ENCODE peak calls at places on chromosomes 3 and 15, in eight cellular contexts. One of them, this sample, is unnamed.
A peak's percentile ranks its signal among the peaks of the same experiment; 100 is the strongest.

GRCh38 chr15:39149636-39150035 is 431.2 kb upstream of the THBS1 start:
- DNase-seq in activated T-cell treated with anti-CD3 and anti-CD28 coated beads for 1 hour: no peak
- DNase-seq in EH: no peak
- DNase-seq in body of pancreas: no peak
- DNase-seq in activated CD8-positive, alpha-beta memory T cell treated with anti-CD3 and anti-CD28 coated beads, Interleukin-2, amount 50 U/mL, for 48 hours: no peak
- DNase-seq in WTC11: no peak
- DNase-seq in cardiac fibroblast: no peak
- DNase-seq in GM23338: no peak
- DNase-seq in this sample: no peak

GRCh38 chr3:157127268-157127667 is 32.7 kb downstream of the CCNL1 start:
- DNase-seq in activated CD8-positive, alpha-beta memory T cell treated with anti-CD3 and anti-CD28 coated beads, Interleukin-2, amount 50 U/mL, for 48 hours: no peak
- DNase-seq in activated T-cell treated with anti-CD3 and anti-CD28 coated beads for 1 hour: no peak
- DNase-seq in GM23338: peak; percentile 41
- DNase-seq in body of pancreas: no peak
- DNase-seq in cardiac fibroblast: no peak
- DNase-seq in EH: no peak
- DNase-seq in WTC11: no peak
- DNase-seq in this sample: no peak

GRCh38 chr15:45854455-45855202 is 219.8 kb downstream of the SQOR start:
- DNase-seq in GM23338: no peak
- DNase-seq in WTC11: no peak
- DNase-seq in cardiac fibroblast: no peak
- DNase-seq in body of pancreas: peak; percentile 90
- DNase-seq in EH: no peak
- DNase-seq in activated CD8-positive, alpha-beta memory T cell treated with anti-CD3 and anti-CD28 coated beads, Interleukin-2, amount 50 U/mL, for 48 hours: no peak
- DNase-seq in activated T-cell treated with anti-CD3 and anti-CD28 coated beads for 1 hour: no peak
- DNase-seq in this sample: no peak

GRCh38 chr3:194009019-194009418 is 126.9 kb upstream of the HES1 start:
- DNase-seq in cardiac fibroblast: no peak
- DNase-seq in body of pancreas: no peak
- DNase-seq in GM23338: peak; percentile 22
- DNase-seq in EH: no peak
- DNase-seq in activated CD8-positive, alpha-beta memory T cell treated with anti-CD3 and anti-CD28 coated beads, Interleukin-2, amount 50 U/mL, for 48 hours: no peak
- DNase-seq in activated T-cell treated with anti-CD3 and anti-CD28 coated beads for 1 hour: no peak
- DNase-seq in WTC11: no peak
- DNase-seq in this sample: no peak

GRCh38 chr3:151379083-151379734 is 5.3 kb downstream of the P2RY12 start:
- DNase-seq in activated T-cell treated with anti-CD3 and anti-CD28 coated beads for 1 hour: no peak
- DNase-seq in activated CD8-positive, alpha-beta memory T cell treated with anti-CD3 and anti-CD28 coated beads, Interleukin-2, amount 50 U/mL, for 48 hours: no peak
- DNase-seq in cardiac fibroblast: peak; percentile 48
- DNase-seq in EH: peak; percentile 38
- DNase-seq in body of pancreas: no peak
- DNase-seq in GM23338: peak; percentile 69
- DNase-seq in WTC11: peak; percentile 66
- DNase-seq in this sample: peak; percentile 18

GRCh38 chr15:90035095-90035834 is 34.1 kb downstream of the ZNF710 start:
- DNase-seq in cardiac fibroblast: peak; percentile 56
- DNase-seq in activated T-cell treated with anti-CD3 and anti-CD28 coated beads for 1 hour: no peak
- DNase-seq in GM23338: no peak
- DNase-seq in WTC11: no peak
- DNase-seq in EH: peak; percentile 89
- DNase-seq in activated CD8-positive, alpha-beta memory T cell treated with anti-CD3 and anti-CD28 coated beads, Interleukin-2, amount 50 U/mL, for 48 hours: no peak
- DNase-seq in body of pancreas: peak; percentile 76
- DNase-seq in this sample: no peak

GRCh38 chr3:129398803-129399144 is 29.7 kb downstream of the EFCAB12 start:
- DNase-seq in activated T-cell treated with anti-CD3 and anti-CD28 coated beads for 1 hour: no peak
- DNase-seq in activated CD8-positive, alpha-beta memory T cell treated with anti-CD3 and anti-CD28 coated beads, Interleukin-2, amount 50 U/mL, for 48 hours: peak; percentile 66
- DNase-seq in body of pancreas: peak; percentile 9
- DNase-seq in GM23338: peak; percentile 22
- DNase-seq in EH: peak; percentile 50
- DNase-seq in WTC11: no peak
- DNase-seq in cardiac fibroblast: peak; percentile 33
- DNase-seq in this sample: no peak

GRCh38 chr3:106401666-106402319 is 533.0 kb upstream of the CBLB start:
- DNase-seq in EH: peak; percentile 48
- DNase-seq in WTC11: no peak
- DNase-seq in cardiac fibroblast: peak; percentile 67
- DNase-seq in activated CD8-positive, alpha-beta memory T cell treated with anti-CD3 and anti-CD28 coated beads, Interleukin-2, amount 50 U/mL, for 48 hours: no peak
- DNase-seq in body of pancreas: no peak
- DNase-seq in activated T-cell treated with anti-CD3 and anti-CD28 coated beads for 1 hour: no peak
- DNase-seq in GM23338: no peak
- DNase-seq in this sample: peak; percentile 44

GRCh38 chr3:28901029-28901428 is 379.8 kb upstream of the RBMS3 start:
- DNase-seq in activated T-cell treated with anti-CD3 and anti-CD28 coated beads for 1 hour: no peak
- DNase-seq in GM23338: no peak
- DNase-seq in EH: peak; percentile 9
- DNase-seq in activated CD8-positive, alpha-beta memory T cell treated with anti-CD3 and anti-CD28 coated beads, Interleukin-2, amount 50 U/mL, for 48 hours: no peak
- DNase-seq in cardiac fibroblast: peak; percentile 86
- DNase-seq in WTC11: no peak
- DNase-seq in body of pancreas: peak; percentile 6
- DNase-seq in this sample: peak; percentile 77

GRCh38 chr3:192063570-192063969 is 602.6 kb downstream of the PYDC2 start:
- DNase-seq in cardiac fibroblast: no peak
- DNase-seq in body of pancreas: no peak
- DNase-seq in activated T-cell treated with anti-CD3 and anti-CD28 coated beads for 1 hour: no peak
- DNase-seq in WTC11: peak; percentile 44
- DNase-seq in activated CD8-positive, alpha-beta memory T cell treated with anti-CD3 and anti-CD28 coated beads, Interleukin-2, amount 50 U/mL, for 48 hours: no peak
- DNase-seq in GM23338: peak; percentile 74
- DNase-seq in EH: no peak
- DNase-seq in this sample: no peak